ENCODE peak calls at places on chromosomes 11 and 22, in nine cellular contexts. K, L, Y, D, F, Q, P, E and O are unnamed samples.

GRCh38 chr11:59173964-59174663 is 2.2 kb downstream of the DTX4 start:
- DNase-seq in Q (peak; percentile 85), P (peak; percentile 74), F (no peak), K (no peak), D (no peak), Y (peak; percentile 91), L (no peak), E (peak; percentile 95), O (no peak)

GRCh38 chr11:59944761-59945160 is 6.5 kb downstream of the OOSP1 start:
- DNase-seq in Q (no peak), D (no peak), L (no peak), E (no peak), F (no peak), P (no peak), K (no peak), Y (no peak), O (no peak)

GRCh38 chr11:64017950-64018224 is 17.8 kb upstream of the FLRT1 start:
- DNase-seq in D (no peak), L (no peak), Y (no peak), Q (no peak), F (no peak), E (no peak), K (no peak), P (no peak), O (no peak)

GRCh38 chr11:78163828-78164227 is 24.4 kb upstream of the ALG8 start:
- DNase-seq in P (no peak), Y (no peak), D (no peak), L (no peak), F (no peak), K (no peak), E (no peak), Q (no peak), O (no peak)

GRCh38 chr11:60887531-60887930 is 18.9 kb downstream of the PRPF19 start:
- DNase-seq in F (no peak), K (no peak), L (peak; percentile 46), D (peak; percentile 78), Q (no peak), E (peak; percentile 79), P (no peak), Y (peak; percentile 61), O (no peak)

GRCh38 chr11:57432714-57433163 is 5.8 kb upstream of the SLC43A3 start:
- DNase-seq in Q (no peak), K (no peak), P (no peak), D (peak; percentile 92), F (peak; percentile 36), Y (peak; percentile 59), E (no peak), L (no peak), O (peak; percentile 92)

GRCh38 chr11:110587972-110588371 is 124.3 kb downstream of the ARHGAP20 start:
- DNase-seq in L (no peak), Y (no peak), P (no peak), E (no peak), Q (no peak), F (no peak), K (no peak), D (peak; percentile 76), O (peak; percentile 30)

GRCh38 chr11:115199501-115199900 is 304.7 kb downstream of the CADM1 start:
- DNase-seq in K (no peak), E (no peak), P (no peak), Y (no peak), Q (no peak), F (no peak), D (peak; percentile 38), L (no peak), O (no peak)

GRCh38 chr11:8067567-8067928 is 13.5 kb upstream of the TUB start:
- DNase-seq in E (no peak), L (no peak), P (no peak), K (no peak), D (no peak), F (no peak), Y (no peak), Q (no peak), O (no peak)

GRCh38 chr11:85299247-85299646 is 327.9 kb downstream of the DLG2 start:
- DNase-seq in P (no peak), D (peak; percentile 0), K (no peak), F (no peak), Q (no peak), L (no peak), Y (no peak), E (no peak), O (no peak)

GRCh38 chr11:18081551-18081950 is 24.3 kb downstream of the SAAL1 start:
- DNase-seq in Q (no peak), P (no peak), L (no peak), K (no peak), E (no peak), Y (no peak), F (no peak), D (no peak), O (no peak)

GRCh38 chr22:32522237-32522636 is 47.6 kb downstream of the FBXO7 start:
- DNase-seq in E (no peak), K (no peak), F (no peak), Q (no peak), P (no peak), Y (no peak), D (no peak), L (no peak), O (no peak)

GRCh38 chr11:78835646-78836045 is 261.0 kb upstream of the NARS2 start:
- DNase-seq in Y (peak; percentile 30), Q (no peak), E (no peak), P (no peak), D (no peak), L (no peak), K (no peak), F (no peak), O (no peak)

GRCh38 chr11:112968988-112969714 is 7.9 kb downstream of the NCAM1 start:
- DNase-seq in K (no peak), Q (no peak), Y (no peak), E (no peak), D (peak; percentile 61), P (no peak), F (no peak), L (no peak), O (peak; percentile 52)

GRCh38 chr22:24841261-24841660 is 35.2 kb downstream of the SGSM1 start:
- DNase-seq in F (no peak), Q (no peak), P (peak; percentile 17), Y (no peak), E (no peak), L (no peak), D (peak; percentile 16), K (no peak), O (no peak)

DNA sequence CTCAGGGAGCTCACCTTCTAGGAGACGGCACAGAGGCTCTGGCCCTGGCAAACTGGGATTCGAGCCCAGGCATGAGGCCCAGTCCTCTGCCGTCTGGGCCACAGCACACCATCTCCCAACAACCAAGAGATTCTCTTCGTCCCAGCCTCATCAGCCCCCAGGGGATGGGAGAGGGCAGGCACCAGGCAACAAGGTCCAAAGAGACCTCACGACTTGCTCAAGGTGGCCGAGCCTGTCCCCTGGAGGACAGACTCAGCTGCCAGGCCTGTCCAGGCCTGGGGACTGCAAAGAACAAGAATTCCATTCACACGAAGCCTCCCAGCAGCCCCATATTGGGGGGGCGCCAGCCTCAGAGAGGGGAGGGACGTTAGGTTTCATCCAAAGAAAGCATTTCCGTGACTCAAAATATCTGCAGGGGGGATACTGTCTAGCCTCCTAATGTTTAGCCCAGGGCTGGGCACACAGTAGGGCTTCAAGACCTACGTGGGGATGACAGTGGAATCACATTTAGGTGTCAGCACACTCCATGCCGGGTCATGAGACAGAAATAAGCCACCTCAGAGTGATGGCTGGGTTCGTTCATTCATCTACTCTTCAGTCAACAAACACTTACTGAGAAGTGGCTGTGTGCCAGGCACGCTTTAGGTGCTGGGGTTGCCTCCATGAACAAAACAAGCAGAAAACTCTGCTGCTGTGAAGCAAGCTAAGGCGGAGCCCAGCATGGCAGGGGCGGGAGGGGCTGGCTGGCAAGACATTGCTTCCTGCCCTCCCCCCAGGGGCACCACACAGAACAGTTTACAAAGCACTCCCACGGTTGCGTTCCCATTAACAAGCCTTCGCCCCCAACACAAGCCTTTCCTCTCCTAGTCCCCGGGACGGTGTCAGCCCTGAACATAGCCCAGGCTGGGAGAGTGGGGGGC is 1.2 kb downstream of the CARNS1 start:
- DNase-seq in F (no peak), Y (peak; percentile 73), P (no peak), Q (no peak), K (no peak), D (peak; percentile 53), E (no peak), L (no peak), O (no peak)
- H3K4me3 ChIP-seq in F (no peak overlapping the region), Y (no peak overlapping the region), P (no peak overlapping the region), Q (no peak overlapping the region), K (no peak overlapping the region), D (no peak overlapping the region), E (no peak overlapping the region), L (peak overlapping the region; percentile 66), O (no peak overlapping the region)

DNA sequence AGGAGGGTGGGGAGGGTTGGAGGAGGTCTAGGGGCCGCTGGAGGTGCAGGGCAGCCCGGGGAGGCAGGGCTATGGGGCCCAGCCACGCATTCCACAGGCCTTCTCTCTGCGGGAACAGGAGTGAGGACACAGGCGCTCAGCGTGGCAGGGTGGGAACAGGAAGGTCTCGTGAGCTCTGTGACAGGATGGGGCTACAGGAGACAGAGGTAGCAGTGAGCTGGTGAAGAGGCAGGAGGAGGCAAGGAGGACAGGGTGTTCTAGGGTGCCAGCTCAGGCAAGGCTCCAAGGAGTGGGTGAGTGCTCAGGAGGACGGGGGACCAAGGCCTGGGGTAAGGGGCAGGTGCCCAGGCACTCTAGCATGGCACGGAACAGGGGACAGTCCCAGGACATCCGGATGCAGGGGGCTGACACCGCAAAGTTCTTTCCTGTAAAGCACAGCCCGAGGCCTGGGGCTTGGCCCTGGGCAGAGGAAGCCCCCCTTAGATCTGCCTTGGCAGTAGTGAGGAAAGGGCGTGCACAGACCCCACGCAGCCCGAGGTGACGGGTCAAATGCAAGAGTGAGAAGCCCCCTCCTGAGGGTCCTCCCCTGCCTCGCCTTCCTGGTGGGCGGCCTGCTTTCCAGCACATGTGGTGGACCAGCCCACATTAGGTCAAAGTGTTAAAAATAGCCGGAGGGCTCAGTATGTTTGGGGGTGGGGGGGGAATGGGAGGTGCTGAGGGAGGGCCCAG is 4.7 kb upstream of the NEAT1 start:
- DNase-seq in Y (peak; percentile 39), Q (peak; percentile 88), P (peak; percentile 92), E (no peak), K (peak; percentile 66), L (peak; percentile 69), F (no peak), D (peak; percentile 82), O (no peak)
- H3K4me3 ChIP-seq in Y (no peak overlapping the region), Q (peak overlapping the region; percentile 55), P (peak overlapping the region; percentile 76), E (peak overlapping the region; percentile 24), K (peak overlapping the region; percentile 74), L (peak overlapping the region; percentile 86), F (no peak overlapping the region), D (peak overlapping the region; percentile 23), O (no peak overlapping the region)

DNA sequence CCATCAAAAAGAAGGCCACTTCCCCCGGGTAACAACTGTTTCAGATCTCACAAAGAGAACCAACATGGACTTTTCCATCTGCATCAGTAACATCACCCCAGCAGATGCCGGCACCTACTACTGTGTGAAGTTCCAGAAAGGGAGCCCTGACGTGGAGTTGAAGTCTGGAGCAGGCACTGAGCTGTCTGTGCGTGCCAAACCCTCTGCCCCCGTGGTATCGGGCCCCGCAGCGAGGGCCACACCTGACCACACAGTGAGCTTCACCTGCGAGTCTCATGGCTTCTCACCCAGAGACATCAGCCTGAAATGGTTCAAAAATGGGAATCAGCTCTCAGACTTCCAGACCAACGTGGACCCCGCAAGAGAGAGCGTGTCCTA is 3.7 kb downstream of the SEC14L6 start:
- DNase-seq in E (no peak), K (no peak), P (no peak), Y (no peak), D (no peak), L (no peak), F (no peak), Q (no peak), O (no peak)
- H3K4me3 ChIP-seq in E (no peak overlapping the region), K (no peak overlapping the region), P (peak overlapping the region; percentile 42), Y (no peak overlapping the region), D (peak overlapping the region; percentile 37), L (no peak overlapping the region), F (no peak overlapping the region), Q (no peak overlapping the region), O (no peak overlapping the region)

GRCh38 chr11:123045101-123045500 is 16.8 kb downstream of the HSPA8 start:
- DNase-seq in D (no peak), E (no peak), Q (no peak), L (no peak), K (no peak), Y (no peak), F (no peak), P (no peak), O (no peak)
- H3K4me3 ChIP-seq in D (no peak overlapping the region), E (no peak overlapping the region), Q (no peak overlapping the region), L (no peak overlapping the region), K (no peak overlapping the region), Y (no peak overlapping the region), F (no peak overlapping the region), P (no peak overlapping the region), O (no peak overlapping the region)